ENCODE peak calls at places on chromosomes 13 and 19, in four cellular contexts. R is brain microvascular endothelial cell, W is upper lobe of right lung, O is heart left ventricle. X is an unnamed sample.

GRCh38 chr19:10346509-10346908 is 7.1 kb upstream of the ICAM3 start:
- DNase-seq in O (no peak), R (peak; percentile 13), W (peak; percentile 83), X (no peak)

GRCh38 chr19:15476334-15476733 is 3.0 kb downstream of the PGLYRP2 start:
- DNase-seq in O (no peak), R (no peak), W (no peak), X (no peak)

GRCh38 chr13:113598481-113598880 is 13.9 kb downstream of the TFDP1 start:
- DNase-seq in O (no peak), R (no peak), W (peak; percentile 18), X (no peak)

GRCh38 chr19:52778811-52779210 is 7.8 kb downstream of the ZNF600 start:
- DNase-seq in R (peak; percentile 0), W (no peak), O (no peak), X (peak; percentile 16)

GRCh38 chr13:45367995-45368394 is 27.0 kb upstream of the TPT1 start:
- DNase-seq in W (no peak), O (no peak), R (no peak), X (no peak)

GRCh38 chr19:14333101-14333871 is 48.0 kb upstream of the ADGRE5 start:
- DNase-seq in R (no peak), W (no peak), O (no peak), X (no peak)

GRCh38 chr19:54320271-54320670 is 7.3 kb upstream of the LILRA5 start:
- DNase-seq in W (peak; percentile 21), O (no peak), R (no peak), X (no peak)

GRCh38 chr13:52845766-52846566 is 2.5 kb downstream of the PCDH8 start:
- DNase-seq in O (no peak), R (no peak), W (peak; percentile 68), X (no peak)

GRCh38 chr13:32009362-32009761 is 22.2 kb upstream of the FRY start:
- DNase-seq in R (no peak), W (no peak), O (no peak), X (no peak)

GRCh38 chr19:51749979-51750378 is 1.7 kb downstream of the FPR1 start:
- DNase-seq in W (no peak), O (no peak), R (no peak), X (no peak)

GRCh38 chr19:32358311-32358710 is 12.9 kb downstream of the ZNF507 start:
- DNase-seq in R (no peak), W (no peak), O (no peak), X (no peak)

GRCh38 chr19:32355309-32355708 is 9.9 kb downstream of the ZNF507 start:
- DNase-seq in W (no peak), R (no peak), O (no peak), X (no peak)

GRCh38 chr19:32354345-32354744 is 8.9 kb downstream of the ZNF507 start:
- DNase-seq in R (no peak), W (no peak), O (no peak), X (no peak)

GRCh38 chr19:32359581-32359980 is 14.2 kb downstream of the ZNF507 start:
- DNase-seq in R (no peak), O (no peak), W (no peak), X (no peak)

GRCh38 chr19:32357720-32358119 is 12.3 kb downstream of the ZNF507 start:
- DNase-seq in O (no peak), W (no peak), R (no peak), X (no peak)
- TF ChIP-seq CTCF in O (no peak), W (no peak), R (peak; percentile 21), X (no peak)

GRCh38 chr19:34590228-34590627 is 86.7 kb downstream of the SCGB2B2 start:
- DNase-seq in R (no peak), W (no peak), O (no peak), X (no peak)
- H3K27ac ChIP-seq in R (no peak overlapping the region), W (no peak overlapping the region), O (no peak overlapping the region), X (no peak overlapping the region)

GRCh38 chr19:31402931-31403330 is 53.7 kb upstream of the TSHZ3 start:
- DNase-seq in W (no peak), O (no peak), R (no peak), X (no peak)
- TF ChIP-seq CTCF in W (no peak), O (no peak), R (no peak), X (no peak)

DNA sequence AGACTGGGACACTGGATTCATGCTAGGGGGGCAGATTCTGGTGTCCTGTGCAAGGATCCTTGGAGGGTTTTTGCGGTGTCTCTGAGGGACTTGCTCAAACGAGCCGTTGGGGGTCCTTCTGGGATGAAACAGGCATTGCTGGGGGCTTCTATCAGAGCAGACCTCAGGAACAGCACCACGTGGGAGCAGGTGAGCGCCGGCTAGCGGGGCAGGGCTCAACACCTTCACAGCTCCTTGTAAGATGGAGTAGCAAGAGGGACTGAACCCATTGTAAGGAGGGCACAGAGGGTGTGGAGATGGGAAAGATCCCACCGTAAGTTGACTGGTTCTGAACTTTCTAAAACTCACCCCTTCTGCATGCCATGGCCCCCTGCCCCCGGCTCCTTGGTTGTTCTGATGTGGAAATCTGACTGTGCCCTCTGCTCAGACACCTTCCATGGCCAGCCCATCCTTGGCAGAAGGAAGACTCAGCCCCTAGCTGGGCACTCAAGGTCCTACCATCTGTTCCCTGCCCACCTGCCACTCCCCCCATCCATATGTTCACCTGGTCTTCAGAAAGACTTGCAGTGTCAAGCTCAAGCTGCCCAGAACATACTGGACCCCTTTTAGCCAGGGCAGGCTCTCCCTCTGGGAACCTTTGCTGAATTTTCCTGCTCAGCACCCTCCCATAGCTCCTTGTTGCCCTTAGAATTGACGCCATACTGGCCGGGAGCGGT is 1.2 kb downstream of the SLC27A1 start:
- DNase-seq in W (no peak), R (no peak), O (no peak), X (no peak)
- H3K27ac ChIP-seq in W (no peak overlapping the region), R (no peak overlapping the region), O (no peak overlapping the region), X (no peak overlapping the region)

GRCh38 chr19:43699506-43700367 is 16.1 kb upstream of the IRGC start:
- DNase-seq in O (peak; percentile 46), R (peak; percentile 11), W (peak; percentile 70), X (no peak)
- TF ChIP-seq CTCF in O (no peak), R (peak; percentile 25), W (no peak), X (no peak)

GRCh38 chr13:27969073-27969865 is at the start of gene CDX2:
- DNase-seq in R (no peak), O (no peak), W (no peak), X (no peak)

GRCh38 chr13:27969866-27970229 is 733 bp upstream of the CDX2 start:
- DNase-seq in R (no peak), W (no peak), O (no peak), X (no peak)

GRCh38 chr13:27967203-27967735 is 1.8 kb downstream of the CDX2 start:
- DNase-seq in O (no peak), R (no peak), W (no peak), X (no peak)

GRCh38 chr13:27967736-27968315 is 1.3 kb downstream of the CDX2 start:
- DNase-seq in O (no peak), W (no peak), R (no peak), X (no peak)

GRCh38 chr13:27968316-27969072 is 621 bp downstream of the CDX2 start:
- DNase-seq in O (no peak), R (no peak), W (no peak), X (no peak)
- H3K27ac ChIP-seq in O (no peak overlapping the region), R (no peak overlapping the region), W (no peak overlapping the region), X (no peak overlapping the region)

GRCh38 chr19:30686911-30687566 is 314.9 kb downstream of the ZNF536 start:
- DNase-seq in W (no peak), R (no peak), O (no peak), X (no peak)

GRCh38 chr19:30685601-30686000 is 313.4 kb downstream of the ZNF536 start:
- DNase-seq in O (no peak), R (no peak), W (no peak), X (no peak)

GRCh38 chr19:30688696-30689095 is 316.5 kb downstream of the ZNF536 start:
- DNase-seq in R (no peak), W (no peak), O (no peak), X (no peak)

GRCh38 chr19:30684613-30685012 is 312.4 kb downstream of the ZNF536 start:
- DNase-seq in O (no peak), W (no peak), R (no peak), X (no peak)

DNA sequence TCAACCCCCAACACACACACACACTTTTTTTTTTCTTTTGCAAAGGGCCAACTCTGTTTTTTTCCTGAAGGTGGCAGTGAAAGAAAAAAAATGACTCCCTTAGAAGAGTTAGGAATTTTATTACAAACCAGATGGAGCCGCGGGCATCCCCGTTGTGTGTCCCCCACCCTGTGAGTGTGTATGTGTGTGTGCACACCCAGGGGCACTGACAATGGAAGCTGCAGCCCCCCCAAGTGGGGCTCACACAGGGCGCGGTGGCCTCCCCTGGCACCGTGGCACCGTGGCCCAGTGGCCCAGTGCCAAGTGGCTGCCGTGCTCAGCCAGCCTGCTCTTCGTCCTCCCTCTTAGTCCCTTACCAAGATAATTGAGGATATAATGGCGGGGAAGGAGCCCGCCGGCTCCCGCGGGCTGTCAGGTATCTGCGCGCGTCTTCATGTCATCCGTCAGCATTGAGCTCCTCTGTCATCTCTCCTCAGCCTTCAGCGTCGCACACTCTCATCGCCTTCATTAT is 314.1 kb downstream of the ZNF536 start:
- DNase-seq in O (no peak), R (no peak), W (no peak), X (no peak)
- TF ChIP-seq CTCF in O (peak; percentile 17), R (peak; percentile 21), W (peak; percentile 13), X (no peak)

GRCh38 chr19:38638461-38638860 is 9.0 kb upstream of the ACTN4 start:
- DNase-seq in W (no peak), O (no peak), R (no peak), X (no peak)

GRCh38 chr19:38634757-38635482 is 12.5 kb upstream of the ACTN4 start:
- DNase-seq in R (peak; percentile 49), O (peak; percentile 75), W (peak; percentile 86), X (peak; percentile 78)

GRCh38 chr19:38639679-38640078 is 7.8 kb upstream of the ACTN4 start:
- DNase-seq in W (no peak), R (no peak), O (no peak), X (no peak)

GRCh38 chr19:38632476-38633213 is 13.7 kb downstream of the EIF3K start:
- DNase-seq in R (no peak), O (no peak), W (no peak), X (no peak)

DNA sequence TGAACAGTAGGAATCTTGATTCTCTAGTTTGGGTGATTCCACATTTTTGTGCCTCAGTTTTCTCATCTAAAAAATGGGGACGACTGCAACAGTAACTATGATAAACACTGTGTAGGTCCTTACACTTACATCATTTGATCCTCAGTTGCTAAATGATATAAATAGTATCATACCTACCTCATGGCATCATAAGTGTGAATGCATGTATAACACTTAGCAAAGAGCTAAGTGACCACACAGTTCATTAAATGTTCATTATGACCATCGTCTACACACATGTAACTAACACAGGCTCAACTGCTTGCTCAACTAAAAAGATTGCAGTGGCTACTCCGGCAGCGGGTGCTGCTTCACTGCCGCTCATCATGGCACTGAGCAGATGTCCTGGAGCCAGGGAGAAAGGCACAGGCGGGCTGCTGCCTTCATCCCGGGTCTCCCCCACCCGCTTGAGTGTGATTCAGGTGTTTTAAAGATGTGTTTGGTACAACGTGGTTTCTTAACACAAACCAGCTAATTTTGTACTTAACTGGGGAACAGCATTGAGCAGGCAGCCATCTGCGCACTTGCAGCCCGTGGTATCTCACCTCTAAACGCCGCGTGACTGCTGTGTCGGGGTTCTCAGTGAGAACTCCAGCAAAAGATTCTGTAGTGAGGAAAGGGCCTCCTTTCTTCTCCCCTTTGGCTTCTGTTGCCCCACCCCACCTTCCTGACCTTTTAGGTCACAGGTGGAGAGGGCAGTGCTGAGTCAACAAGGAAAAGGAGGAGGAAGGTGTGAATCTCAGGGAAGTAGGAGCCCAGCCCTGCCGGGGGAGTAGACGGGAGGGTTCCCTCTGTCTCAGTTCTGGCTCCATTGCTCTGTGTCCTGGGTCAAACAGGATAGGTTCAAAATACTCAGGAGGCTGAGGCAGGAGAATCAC is 11.7 kb upstream of the ACTN4 start:
- DNase-seq in O (no peak), R (no peak), W (no peak), X (no peak)
- H3K27ac ChIP-seq in O (peak overlapping the region; percentile 17), R (no peak overlapping the region), W (peak overlapping the region; percentile 40), X (no peak overlapping the region)